ENCODE peak calls at places on chromosomes 13 and 19, in seven cellular contexts. P is body of pancreas, Z is thyroid gland, I is AG10803, N is lower leg skin, K is SK-N-SH, A is WERI-Rb-1. X is an unnamed sample.

GRCh38 chr13:24921003-24921402 is 157.0 kb downstream of the RNF17 start:
- DNase-seq in Z (no peak), N (no peak), K (no peak), P (no peak), I (no peak), A (no peak), X (no peak)

GRCh38 chr19:52946322-52947310 is 16.1 kb downstream of the ZNF816 start:
- DNase-seq in K (peak; percentile 54), I (no peak), N (no peak), P (peak; percentile 71), A (peak; percentile 33), Z (peak; percentile 69), X (peak; percentile 75)

GRCh38 chr19:18073197-18073596 is 13.5 kb downstream of the IL12RB1 start:
- DNase-seq in A (no peak), Z (no peak), N (no peak), K (no peak), P (no peak), I (no peak), X (no peak)

GRCh38 chr13:29532136-29532535 is 63.4 kb downstream of the SLC7A1 start:
- DNase-seq in N (no peak), K (no peak), Z (no peak), I (peak; percentile 96), A (no peak), P (no peak), X (no peak)

GRCh38 chr19:46624958-46625661 is at the start of gene PTGIR:
- DNase-seq in I (peak; percentile 88), K (peak; percentile 43), P (peak; percentile 62), N (peak; percentile 77), Z (peak; percentile 36), A (peak; percentile 34), X (no peak)

GRCh38 chr13:48078251-48078656 is 16.6 kb downstream of the MED4 start:
- DNase-seq in K (no peak), N (no peak), I (no peak), Z (no peak), A (no peak), P (no peak), X (no peak)

GRCh38 chr13:90623318-90624011 is 724.0 kb upstream of the MIR17HG start:
- DNase-seq in K (no peak), Z (no peak), I (no peak), A (no peak), P (no peak), N (no peak), X (no peak)

GRCh38 chr13:84400711-84401110 is 518.4 kb upstream of the SLITRK1 start:
- DNase-seq in Z (no peak), P (no peak), A (no peak), I (peak; percentile 74), K (no peak), N (no peak), X (no peak)

GRCh38 chr13:40404967-40405716 is 261.3 kb downstream of the FOXO1 start:
- DNase-seq in A (no peak), I (no peak), Z (no peak), K (no peak), N (no peak), P (no peak), X (no peak)

GRCh38 chr13:19742651-19743050 is 40.1 kb downstream of the PSPC1 start:
- DNase-seq in K (no peak), A (no peak), I (no peak), N (no peak), P (no peak), Z (no peak), X (no peak)

GRCh38 chr19:4980087-4980486 is 11.2 kb downstream of the KDM4B start:
- DNase-seq in A (no peak), Z (no peak), N (no peak), I (peak; percentile 43), P (no peak), K (peak; percentile 32), X (no peak)

GRCh38 chr13:43495732-43496131 is 291.0 kb downstream of the ENOX1 start:
- DNase-seq in I (no peak), K (no peak), A (no peak), P (no peak), N (no peak), Z (no peak), X (no peak)

GRCh38 chr19:52336976-52337375 is 933 bp downstream of the ZNF610 start:
- DNase-seq in I (no peak), K (peak; percentile 45), N (no peak), A (peak; percentile 53), P (no peak), Z (no peak), X (no peak)

GRCh38 chr13:88627071-88627470 is 955.9 kb downstream of the SLITRK5 start:
- DNase-seq in N (no peak), A (no peak), P (no peak), K (no peak), I (no peak), Z (no peak), X (no peak)

GRCh38 chr13:30711837-30712236 is 23.5 kb upstream of the ALOX5AP start:
- DNase-seq in P (no peak), A (no peak), Z (no peak), N (no peak), K (no peak), I (no peak), X (no peak)

DNA sequence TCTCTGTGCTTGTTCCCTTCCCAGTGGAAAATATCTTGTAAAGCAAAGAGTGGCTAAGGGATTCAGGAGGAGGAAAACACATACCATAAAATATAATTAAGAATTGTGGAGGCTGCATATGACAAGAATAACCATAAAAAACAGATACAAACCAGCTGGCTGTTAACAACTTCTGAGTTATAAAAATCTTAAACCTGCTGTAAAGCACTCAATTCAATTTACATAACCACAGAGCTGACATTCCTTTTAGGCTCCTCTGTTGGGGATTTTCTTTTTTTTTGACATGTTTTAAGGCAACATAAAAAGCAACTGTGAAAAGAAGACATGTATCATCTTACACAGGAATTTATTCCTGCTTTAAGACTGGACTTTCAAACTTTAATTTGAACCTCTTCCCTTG is 207.6 kb downstream of the DACH1 start:
- DNase-seq in P (no peak), A (no peak), N (no peak), K (no peak), Z (no peak), I (no peak), X (no peak)
- TF ChIP-seq CTCF in P (no peak), A (no peak), N (no peak), K (no peak), Z (no peak), I (no peak), X (no peak)

DNA sequence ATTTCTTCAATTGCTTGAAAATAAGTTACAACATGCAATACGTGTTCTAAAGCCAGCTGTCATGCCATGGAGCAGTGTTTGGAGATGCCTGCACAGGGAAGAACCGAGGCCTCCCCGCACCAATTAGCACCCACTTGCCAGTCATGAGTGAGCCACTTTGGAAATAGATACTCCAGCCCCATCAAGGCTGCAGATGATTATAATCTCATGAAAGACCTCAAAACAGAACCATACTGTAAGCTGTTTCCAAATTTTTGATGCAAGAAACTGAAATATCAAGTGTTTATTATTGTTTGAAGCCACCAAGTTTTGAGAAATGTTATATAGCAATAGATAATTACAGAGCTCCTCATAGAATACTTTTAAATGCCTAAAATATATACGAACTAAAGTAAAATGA is 43.1 kb downstream of the DIAPH3 start:
- DNase-seq in I (no peak), N (no peak), Z (no peak), K (no peak), P (no peak), A (no peak), X (no peak)
- TF ChIP-seq CTCF in I (no peak), N (no peak), Z (no peak), K (no peak), P (no peak), A (no peak), X (no peak)

DNA sequence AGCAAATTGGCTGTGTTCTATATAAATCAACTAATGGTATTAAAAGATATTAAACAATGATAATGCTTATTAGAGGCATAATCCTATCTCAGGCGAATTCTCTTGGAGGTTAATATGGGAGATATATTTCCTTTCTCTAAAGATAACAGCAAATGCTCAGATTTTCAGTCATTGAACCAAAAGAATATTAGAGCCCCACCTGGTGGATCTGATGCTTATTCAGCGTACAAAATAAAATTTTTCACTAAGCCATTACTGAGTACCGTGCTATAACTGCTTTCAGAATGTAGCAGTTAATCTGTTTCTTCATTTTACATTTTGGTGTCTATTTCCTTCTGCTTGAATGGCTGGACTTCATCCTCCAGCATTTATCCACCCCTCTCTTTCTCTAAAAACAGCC is 143.3 kb upstream of the IPO5 start:
- DNase-seq in A (no peak), I (peak; percentile 3), K (peak; percentile 21), Z (no peak), P (no peak), N (no peak), X (no peak)
- TF ChIP-seq CTCF in A (peak; percentile 39), I (peak; percentile 56), K (peak; percentile 63), Z (peak; percentile 37), P (no peak), N (no peak), X (peak; percentile 73)

GRCh38 chr19:13827656-13828055 is 32.4 kb downstream of the ZSWIM4 start:
- DNase-seq in Z (no peak), K (no peak), I (no peak), N (no peak), A (peak; percentile 43), P (no peak), X (no peak)
- TF ChIP-seq CTCF in Z (no peak), K (no peak), I (no peak), N (no peak), A (no peak), P (no peak), X (no peak)

DNA sequence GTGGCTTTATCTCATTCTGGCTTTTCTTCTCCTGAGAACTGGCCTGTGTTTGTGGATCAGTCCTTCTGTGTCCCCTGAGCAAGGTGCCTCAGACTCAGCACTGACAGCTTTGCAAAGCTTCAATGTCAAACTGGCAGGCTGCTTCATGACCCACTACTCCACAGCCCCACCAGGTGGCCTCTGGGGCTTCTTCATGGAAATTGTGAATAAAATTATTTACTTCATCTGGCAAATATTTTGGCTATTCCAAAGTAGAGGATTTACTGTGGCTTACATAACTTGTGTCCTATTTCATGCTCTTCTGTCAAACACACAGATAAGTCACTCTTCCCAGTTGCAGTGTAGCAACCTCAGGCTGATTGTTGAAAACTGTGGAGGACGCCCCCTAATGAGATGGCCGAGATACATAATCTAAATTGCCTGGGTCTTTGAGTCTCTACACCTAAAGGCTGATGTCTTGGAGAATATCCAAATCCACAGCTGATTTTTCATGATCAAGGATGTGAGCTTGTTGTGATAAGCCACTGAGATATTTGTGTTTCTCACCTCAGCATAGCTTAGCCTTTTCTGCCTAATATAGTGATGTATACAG is 721.9 kb upstream of the SLC10A2 start:
- DNase-seq in P (no peak), Z (no peak), A (peak; percentile 61), I (no peak), K (no peak), N (no peak), X (no peak)
- TF ChIP-seq CTCF in P (no peak), Z (no peak), A (peak; percentile 62), I (no peak), K (no peak), N (no peak), X (peak; percentile 52)

DNA sequence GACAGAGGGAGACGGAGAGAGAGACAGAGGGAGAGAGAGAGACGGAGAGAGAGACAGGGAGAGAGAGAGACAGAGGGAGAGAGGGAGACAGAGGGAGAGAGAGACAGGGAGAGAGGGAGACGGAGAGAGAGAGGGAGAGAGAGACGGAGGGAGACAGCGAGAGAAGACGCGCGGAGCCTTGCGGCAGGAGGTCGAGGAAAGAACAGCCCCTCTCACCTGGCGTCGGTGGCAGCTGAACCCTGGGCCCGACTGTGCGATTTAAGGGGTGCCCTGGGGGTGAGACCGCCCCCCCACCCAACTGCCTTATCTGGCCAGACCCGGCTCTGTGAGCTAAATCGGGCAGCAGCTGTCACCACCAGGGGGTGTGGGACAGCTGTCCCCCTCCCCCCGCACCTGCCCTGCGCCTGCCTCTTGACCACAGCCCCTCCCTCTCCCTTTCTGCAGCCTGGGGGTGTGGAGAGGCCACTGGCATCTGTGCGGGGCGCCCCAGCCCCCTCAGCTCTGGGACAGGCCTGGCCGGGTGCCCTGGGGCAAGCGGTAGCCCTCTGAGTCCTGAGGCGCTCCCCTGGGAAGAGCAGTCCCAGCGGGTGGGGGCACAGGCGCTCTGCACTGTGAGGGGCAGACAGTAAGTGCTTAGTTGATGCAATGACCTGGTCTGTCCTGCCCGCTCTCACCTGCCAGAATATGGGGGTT is 10.8 kb downstream of the JOSD2 start:
- DNase-seq in K (peak; percentile 84), A (peak; percentile 91), P (no peak), I (no peak), N (no peak), Z (no peak), X (no peak)
- TF ChIP-seq CTCF in K (peak; percentile 29), A (peak; percentile 52), P (no peak), I (no peak), N (no peak), Z (peak; percentile 44), X (peak; percentile 39)